ENCODE peak calls at places on chromosome 9, in four cellular contexts. One of them, this sample, is unnamed.

GRCh38 chr9:18238254-18238653 is 235.7 kb upstream of the ADAMTSL1 start:
- DNase-seq in A673: no peak
- DNase-seq in body of pancreas: no peak
- DNase-seq in fibroblast of pulmonary artery: peak; percentile 90
- DNase-seq in this sample: peak; percentile 90

GRCh38 chr9:122099271-122099869 is 6.3 kb upstream of the TTLL11 start:
- DNase-seq in A673: peak; percentile 81
- DNase-seq in body of pancreas: peak; percentile 91
- DNase-seq in fibroblast of pulmonary artery: peak; percentile 82
- DNase-seq in this sample: peak; percentile 84

GRCh38 chr9:131056781-131057506 is 39.4 kb upstream of the AIF1L start:
- DNase-seq in A673: no peak
- DNase-seq in body of pancreas: no peak
- DNase-seq in fibroblast of pulmonary artery: no peak
- DNase-seq in this sample: no peak

GRCh38 chr9:99092643-99093491 is 12.0 kb upstream of the TGFBR1 start:
- DNase-seq in A673: no peak
- DNase-seq in body of pancreas: no peak
- DNase-seq in fibroblast of pulmonary artery: no peak
- DNase-seq in this sample: no peak

GRCh38 chr9:107489144-107489673 is 360 bp downstream of the KLF4 start:
- DNase-seq in A673: no peak
- DNase-seq in body of pancreas: no peak
- DNase-seq in fibroblast of pulmonary artery: no peak
- DNase-seq in this sample: no peak

GRCh38 chr9:109382182-109382581 is 61.3 kb upstream of the EPB41L4B start:
- DNase-seq in A673: no peak
- DNase-seq in body of pancreas: no peak
- DNase-seq in fibroblast of pulmonary artery: no peak
- DNase-seq in this sample: no peak

GRCh38 chr9:76629205-76629990 is 134.8 kb upstream of the PCA3 start:
- DNase-seq in A673: no peak
- DNase-seq in body of pancreas: no peak
- DNase-seq in fibroblast of pulmonary artery: no peak
- DNase-seq in this sample: no peak

GRCh38 chr9:69867081-69867814 is 46.6 kb downstream of the CFAP95 start:
- DNase-seq in A673: no peak
- DNase-seq in body of pancreas: no peak
- DNase-seq in fibroblast of pulmonary artery: no peak
- DNase-seq in this sample: peak; percentile 22

GRCh38 chr9:35102465-35102768 is 514 bp downstream of the STOML2 start:
- DNase-seq in A673: no peak
- DNase-seq in body of pancreas: no peak
- DNase-seq in fibroblast of pulmonary artery: peak; percentile 10
- DNase-seq in this sample: peak; percentile 28

GRCh38 chr9:127349483-127350127 is 47.4 kb upstream of the SLC2A8 start:
- DNase-seq in A673: no peak
- DNase-seq in body of pancreas: no peak
- DNase-seq in fibroblast of pulmonary artery: no peak
- DNase-seq in this sample: no peak

GRCh38 chr9:104743377-104743985 is 4.0 kb upstream of the NIPSNAP3A start:
- DNase-seq in A673: peak; percentile 75
- DNase-seq in body of pancreas: no peak
- DNase-seq in fibroblast of pulmonary artery: peak; percentile 86
- DNase-seq in this sample: peak; percentile 84

GRCh38 chr9:78365979-78366697 is 69.2 kb downstream of the PSAT1 start:
- DNase-seq in A673: peak; percentile 10
- DNase-seq in body of pancreas: no peak
- DNase-seq in fibroblast of pulmonary artery: peak; percentile 40
- DNase-seq in this sample: peak; percentile 40

GRCh38 chr9:19174127-19174921 is 47.0 kb upstream of the PLIN2 start:
- DNase-seq in A673: peak; percentile 73
- DNase-seq in body of pancreas: peak; percentile 67
- DNase-seq in fibroblast of pulmonary artery: peak; percentile 97
- DNase-seq in this sample: peak; percentile 96

DNA sequence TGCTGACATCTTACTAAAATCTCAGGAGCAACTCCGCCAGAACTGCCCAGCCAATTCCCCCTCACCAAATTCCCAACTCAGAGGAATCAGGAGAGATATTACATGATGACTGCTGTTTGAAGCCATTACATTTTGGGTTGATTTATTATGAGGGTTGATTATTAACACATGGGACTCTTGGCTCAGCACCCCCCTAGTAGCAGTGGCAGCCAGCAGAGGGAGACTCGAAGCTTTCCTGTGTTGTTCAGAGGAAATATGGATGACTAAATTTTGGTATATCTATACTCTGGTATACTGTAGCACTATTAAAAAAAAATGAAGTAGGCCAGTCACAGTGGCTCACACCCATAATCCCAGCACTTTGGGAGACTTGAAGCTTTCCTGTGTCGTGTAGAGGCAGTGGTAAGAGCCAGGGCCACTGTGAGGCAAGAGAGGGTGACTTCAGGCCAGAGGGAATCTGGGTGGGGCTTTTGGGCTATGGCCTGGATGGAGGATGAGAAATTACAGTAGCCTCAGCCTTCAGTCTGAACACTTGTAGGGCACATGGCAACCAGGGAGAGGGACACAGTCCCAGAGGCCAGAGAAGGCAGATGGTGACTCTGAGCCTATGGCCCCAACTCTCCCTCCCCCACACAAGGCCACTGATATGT is 111.4 kb downstream of the LHX2 start:
- DNase-seq in A673: no peak
- DNase-seq in body of pancreas: no peak
- DNase-seq in fibroblast of pulmonary artery: peak; percentile 46
- DNase-seq in this sample: peak; percentile 58
- TF ChIP-seq CTCF in A673: peak; percentile 55
- TF ChIP-seq CTCF in body of pancreas: peak; percentile 14
- TF ChIP-seq CTCF in fibroblast of pulmonary artery: peak; percentile 62
- TF ChIP-seq CTCF in this sample: peak; percentile 60

GRCh38 chr9:2024888-2025781 is 10.0 kb downstream of the SMARCA2 start:
- DNase-seq in A673: no peak
- DNase-seq in body of pancreas: no peak
- DNase-seq in fibroblast of pulmonary artery: peak; percentile 29
- DNase-seq in this sample: peak; percentile 51
- H3K4me3 ChIP-seq in A673: no peak overlapping the region
- H3K4me3 ChIP-seq in body of pancreas: no peak overlapping the region
- H3K4me3 ChIP-seq in fibroblast of pulmonary artery: no peak overlapping the region
- H3K4me3 ChIP-seq in this sample: no peak overlapping the region

DNA sequence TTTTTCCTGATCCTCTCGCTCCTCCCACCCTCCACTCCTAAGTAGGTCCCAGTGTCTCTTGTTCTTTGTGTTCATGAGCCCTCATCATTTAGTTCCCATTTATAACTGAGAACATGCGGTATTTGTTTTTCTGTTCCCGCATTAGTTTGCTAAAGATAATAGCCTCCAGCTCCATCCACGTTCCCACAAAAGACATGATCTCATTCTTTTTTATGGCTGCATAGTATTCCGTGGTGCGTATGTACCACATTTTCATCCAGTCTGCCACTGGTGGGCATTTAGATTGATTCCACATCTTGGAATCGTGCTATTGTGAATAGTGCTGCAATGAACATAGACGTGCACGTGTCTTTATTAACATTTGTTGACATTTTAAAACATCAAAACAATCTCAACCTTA is 34.2 kb upstream of the CACNA1B start:
- DNase-seq in A673: no peak
- DNase-seq in body of pancreas: no peak
- DNase-seq in fibroblast of pulmonary artery: no peak
- DNase-seq in this sample: no peak
- TF ChIP-seq CTCF in A673: no peak
- TF ChIP-seq CTCF in body of pancreas: no peak
- TF ChIP-seq CTCF in fibroblast of pulmonary artery: no peak
- TF ChIP-seq CTCF in this sample: no peak

GRCh38 chr9:126208359-126208758 is 118.3 kb upstream of the MVB12B start:
- DNase-seq in A673: no peak
- DNase-seq in body of pancreas: no peak
- DNase-seq in fibroblast of pulmonary artery: no peak
- DNase-seq in this sample: no peak
- H3K4me3 ChIP-seq in A673: no peak overlapping the region
- H3K4me3 ChIP-seq in body of pancreas: no peak overlapping the region
- H3K4me3 ChIP-seq in fibroblast of pulmonary artery: no peak overlapping the region
- H3K4me3 ChIP-seq in this sample: no peak overlapping the region

GRCh38 chr9:72843525-72844439 is 109.1 kb downstream of the ALDH1A1 start:
- DNase-seq in A673: peak; percentile 46
- DNase-seq in body of pancreas: no peak
- DNase-seq in fibroblast of pulmonary artery: no peak
- DNase-seq in this sample: no peak
- TF ChIP-seq CTCF in A673: peak; percentile 44
- TF ChIP-seq CTCF in body of pancreas: no peak
- TF ChIP-seq CTCF in fibroblast of pulmonary artery: peak; percentile 19
- TF ChIP-seq CTCF in this sample: peak; percentile 6

DNA sequence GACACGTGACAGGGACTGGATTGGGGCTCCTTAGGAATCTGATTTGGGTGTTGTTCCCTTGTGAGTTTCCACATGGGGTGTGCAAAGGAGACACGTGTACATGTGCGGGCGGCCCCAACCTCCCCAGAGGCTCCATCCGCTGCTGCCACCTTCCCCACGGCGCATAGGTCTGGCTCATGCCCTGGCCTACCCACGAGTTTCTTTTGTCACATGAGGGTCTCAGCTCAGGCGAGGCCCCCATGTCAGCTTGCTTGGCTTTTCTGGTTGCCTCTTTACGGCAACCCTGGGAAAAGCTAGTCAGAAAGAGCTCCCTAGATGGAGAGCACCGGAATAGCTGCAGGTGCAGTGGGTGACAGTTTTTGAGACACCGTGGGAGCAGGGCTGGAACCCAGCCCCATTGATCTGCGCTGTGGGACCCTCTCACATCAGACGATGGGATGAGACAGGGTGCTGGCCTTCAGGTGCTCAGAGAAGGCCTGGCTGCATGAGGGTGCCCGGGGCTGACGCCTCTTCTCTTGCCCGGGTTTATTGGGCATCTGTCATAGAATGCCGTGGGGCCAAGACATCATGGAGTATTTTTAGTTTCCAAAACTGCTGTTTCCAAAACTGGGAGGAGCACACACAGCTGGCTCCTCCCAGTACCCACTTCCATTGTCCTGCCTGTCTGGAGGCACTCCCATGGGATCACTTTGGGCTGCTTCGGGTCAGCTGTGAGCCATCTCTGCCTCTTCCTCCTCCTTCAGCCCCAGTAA is 107.8 kb downstream of the WNK2 start:
- DNase-seq in A673: no peak
- DNase-seq in body of pancreas: no peak
- DNase-seq in fibroblast of pulmonary artery: no peak
- DNase-seq in this sample: no peak
- H3K4me3 ChIP-seq in A673: no peak overlapping the region
- H3K4me3 ChIP-seq in body of pancreas: no peak overlapping the region
- H3K4me3 ChIP-seq in fibroblast of pulmonary artery: no peak overlapping the region
- H3K4me3 ChIP-seq in this sample: no peak overlapping the region

GRCh38 chr9:95044731-95045508 is 272.6 kb downstream of the FANCC start:
- DNase-seq in A673: no peak
- DNase-seq in body of pancreas: peak; percentile 89
- DNase-seq in fibroblast of pulmonary artery: no peak
- DNase-seq in this sample: no peak
- TF ChIP-seq CTCF in A673: no peak
- TF ChIP-seq CTCF in body of pancreas: peak; percentile 88
- TF ChIP-seq CTCF in fibroblast of pulmonary artery: no peak
- TF ChIP-seq CTCF in this sample: no peak

GRCh38 chr9:84617415-84617814 is 52.1 kb upstream of the NTRK2 start:
- DNase-seq in A673: peak; percentile 1
- DNase-seq in body of pancreas: no peak
- DNase-seq in fibroblast of pulmonary artery: no peak
- DNase-seq in this sample: no peak
- H3K4me3 ChIP-seq in A673: no peak overlapping the region
- H3K4me3 ChIP-seq in body of pancreas: no peak overlapping the region
- H3K4me3 ChIP-seq in fibroblast of pulmonary artery: no peak overlapping the region
- H3K4me3 ChIP-seq in this sample: no peak overlapping the region

GRCh38 chr9:21135736-21136135 is 5.9 kb downstream of the IFNW1 start:
- DNase-seq in A673: no peak
- DNase-seq in body of pancreas: no peak
- DNase-seq in fibroblast of pulmonary artery: no peak
- DNase-seq in this sample: no peak

GRCh38 chr9:21141427-21141882 is at the start of gene IFNW1:
- DNase-seq in A673: no peak
- DNase-seq in body of pancreas: no peak
- DNase-seq in fibroblast of pulmonary artery: no peak
- DNase-seq in this sample: no peak

GRCh38 chr9:21137020-21137419 is 4.6 kb downstream of the IFNW1 start:
- DNase-seq in A673: no peak
- DNase-seq in body of pancreas: no peak
- DNase-seq in fibroblast of pulmonary artery: no peak
- DNase-seq in this sample: no peak
- TF ChIP-seq CTCF in A673: no peak
- TF ChIP-seq CTCF in body of pancreas: no peak
- TF ChIP-seq CTCF in fibroblast of pulmonary artery: no peak
- TF ChIP-seq CTCF in this sample: no peak

This sample was measured in cardiac fibroblast.